ENCODE peak calls at places on chromosomes 2 and 18, in six cellular contexts. D is AML-193, P is sciatic nerve, J is vagina, F is activated gamma-delta T cell treated with Interleukin-2 at 50 U/mL for 16 hours, K is activated T-cell treated with anti-CD3 and anti-CD28 coated beads for 48 hours. V is an unnamed sample.

GRCh38 chr2:21317131-21317530 is 193.4 kb downstream of the TDRD15 start:
- DNase-seq in K (peak; percentile 2), P (peak; percentile 66), D (peak; percentile 13), F (no peak), J (no peak), V (no peak)

GRCh38 chr2:152418688-152419087 is 83.7 kb downstream of the FMNL2 start:
- DNase-seq in D (no peak), F (no peak), P (no peak), K (no peak), J (no peak), V (no peak)

GRCh38 chr2:74179063-74179865 is 585 bp upstream of the MOB1A start:
- DNase-seq in J (peak; percentile 88), P (no peak), D (no peak), F (no peak), K (no peak), V (no peak)

GRCh38 chr2:162330881-162331280 is 12.4 kb upstream of the IFIH1 start:
- DNase-seq in P (no peak), D (no peak), F (no peak), J (no peak), K (no peak), V (no peak)

GRCh38 chr2:241680044-241680443 is 6.6 kb downstream of the DTYMK start:
- DNase-seq in D (no peak), F (no peak), K (no peak), J (no peak), P (no peak), V (no peak)

GRCh38 chr18:48408727-48409590 is at the start of gene ZBTB7C:
- DNase-seq in D (no peak), J (no peak), K (no peak), F (no peak), P (no peak), V (no peak)

GRCh38 chr18:77736817-77737216 is 487.2 kb downstream of the GALR1 start:
- DNase-seq in J (no peak), F (no peak), P (no peak), D (no peak), K (no peak), V (no peak)

GRCh38 chr2:222730346-222731065 is 59.0 kb downstream of the MOGAT1 start:
- DNase-seq in K (no peak), D (no peak), F (no peak), J (no peak), P (no peak), V (no peak)

GRCh38 chr2:238727585-238728321 is 120.1 kb upstream of the TWIST2 start:
- DNase-seq in J (peak; percentile 92), F (no peak), P (no peak), K (no peak), D (no peak), V (no peak)

GRCh38 chr2:136021976-136022375 is 36.5 kb upstream of the DARS1 start:
- DNase-seq in J (no peak), F (no peak), K (no peak), D (no peak), P (no peak), V (no peak)

GRCh38 chr18:32911660-32912284 is 138.9 kb upstream of the KLHL14 start:
- DNase-seq in D (no peak), F (no peak), K (no peak), J (no peak), P (no peak), V (no peak)

GRCh38 chr2:205556841-205557539 is 125.3 kb upstream of the NRP2 start:
- DNase-seq in F (no peak), D (no peak), J (no peak), K (no peak), P (no peak), V (no peak)

GRCh38 chr2:33634261-33634910 is 35.3 kb upstream of the FAM98A start:
- DNase-seq in F (no peak), P (no peak), D (no peak), K (no peak), J (no peak), V (no peak)

GRCh38 chr2:143918465-143918989 is 601.4 kb downstream of the ZEB2 start:
- DNase-seq in D (no peak), P (no peak), F (no peak), J (no peak), K (no peak), V (no peak)

GRCh38 chr2:50963734-50964133 is 68.2 kb downstream of the NRXN1 start:
- DNase-seq in J (no peak), D (no peak), P (no peak), F (no peak), K (no peak), V (no peak)

V was measured in suprapubic skin.